ENCODE peak calls at places on chromosomes 5 and 9, in four cellular contexts. J is IMR-90, C is H1, N is mesendoderm. S is an unnamed sample.
A peak's percentile ranks its signal among the peaks of the same experiment; 100 is the strongest.

GRCh38 chr5:169094586-169095409 is 206.1 kb downstream of the SLIT3 start:
- DNase-seq in J (peak; percentile 0), C (no peak), N (no peak), S (no peak)

GRCh38 chr9:112366591-112366990 is 13.3 kb upstream of the HSDL2 start:
- DNase-seq in J (no peak), C (peak; percentile 59), N (peak; percentile 77), S (peak; percentile 67)

GRCh38 chr9:126637002-126637849 is 23.5 kb downstream of the LMX1B start:
- DNase-seq in J (no peak), C (no peak), N (no peak), S (no peak)

GRCh38 chr9:95383198-95383673 is 65.7 kb upstream of the FANCC start:
- DNase-seq in J (peak; percentile 85), C (no peak), N (peak; percentile 94), S (no peak)

GRCh38 chr9:93270976-93271375 is 87.0 kb downstream of the WNK2 start:
- DNase-seq in J (no peak), C (no peak), N (no peak), S (no peak)

GRCh38 chr5:111254613-111255012 is 30.4 kb downstream of the CAMK4 start:
- DNase-seq in J (peak; percentile 40), C (no peak), N (no peak), S (no peak)

GRCh38 chr5:110179291-110179690 is 489.6 kb downstream of the MAN2A1 start:
- DNase-seq in J (no peak), C (no peak), N (peak; percentile 53), S (no peak)

GRCh38 chr9:12773562-12773961 is 1.3 kb upstream of the LURAP1L start:
- DNase-seq in J (peak; percentile 49), C (no peak), N (no peak), S (no peak)

GRCh38 chr5:141825836-141826560 is 52.2 kb downstream of the PCDH1 start:
- DNase-seq in J (no peak), C (no peak), N (no peak), S (peak; percentile 61)

GRCh38 chr5:181114844-181115778 is 15.9 kb downstream of the OR2V1 start:
- DNase-seq in J (peak; percentile 46), C (no peak), N (peak; percentile 45), S (peak; percentile 53)

DNA sequence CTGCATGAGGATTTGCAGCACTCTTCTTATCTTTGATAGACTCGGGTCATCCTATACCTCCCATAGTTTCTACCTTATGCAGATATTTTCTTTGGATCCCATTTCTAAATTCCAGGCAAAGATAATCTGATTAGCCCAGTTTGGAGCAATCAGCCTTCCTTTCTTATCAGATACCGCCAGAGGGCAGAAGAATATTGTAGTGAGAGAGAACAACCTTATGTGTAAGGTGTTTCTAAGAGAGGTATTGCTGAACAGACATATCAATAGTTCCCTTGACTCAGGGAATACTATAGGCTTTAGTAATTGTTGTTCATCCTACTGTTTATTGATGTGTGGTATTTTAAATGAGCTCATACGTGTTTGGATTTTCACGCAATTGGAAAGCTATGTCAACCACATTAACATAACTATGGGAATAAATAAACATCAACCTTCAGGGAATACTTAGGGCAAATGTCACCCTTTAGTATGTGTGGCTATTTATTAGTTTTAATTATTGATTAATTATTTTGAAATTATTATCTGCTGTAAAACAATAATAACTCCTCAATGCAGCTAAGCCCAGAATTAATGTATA is 1435.2 kb upstream of the CDH9 start:
- DNase-seq in J (no peak), C (no peak), N (peak; percentile 74), S (no peak)
- H4K5ac ChIP-seq in J (no peak overlapping the region), C (no peak overlapping the region), N (no peak overlapping the region), S (no peak overlapping the region)

GRCh38 chr5:177988989-177989625 is 6.9 kb downstream of the PROP1 start:
- DNase-seq in J (no peak), C (no peak), N (no peak), S (no peak)

GRCh38 chr5:177994561-177995190 is 1.4 kb downstream of the PROP1 start:
- DNase-seq in J (no peak), C (no peak), N (no peak), S (no peak)

GRCh38 chr5:177995691-177996595 is at the start of gene PROP1:
- DNase-seq in J (no peak), C (no peak), N (no peak), S (no peak)

GRCh38 chr5:177994063-177994462 is 2.0 kb downstream of the PROP1 start:
- DNase-seq in J (no peak), C (no peak), N (no peak), S (no peak)

DNA sequence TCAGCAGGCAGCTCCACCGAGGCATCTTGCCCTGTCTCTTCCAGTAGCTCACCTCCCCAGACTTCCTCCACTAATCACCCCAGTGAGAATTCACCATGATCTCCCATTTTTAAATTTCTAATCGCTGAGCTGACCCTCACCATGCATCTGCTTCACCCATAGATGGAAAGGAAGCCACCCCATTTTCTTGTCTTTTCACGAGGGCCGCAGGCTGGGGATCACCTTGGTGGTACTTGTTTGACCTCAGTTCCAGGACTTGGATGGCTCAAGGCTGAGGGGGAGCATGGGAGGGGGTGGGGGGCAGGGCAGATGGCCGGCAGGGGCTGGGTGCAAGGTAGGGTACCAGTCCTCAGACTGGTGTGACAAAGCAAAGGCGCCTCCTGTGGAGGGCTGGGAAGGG is 3.6 kb downstream of the PROP1 start:
- DNase-seq in J (no peak), C (no peak), N (no peak), S (no peak)
- H4K5ac ChIP-seq in J (no peak overlapping the region), C (no peak overlapping the region), N (no peak overlapping the region), S (no peak overlapping the region)

GRCh38 chr5:73170522-73170921 is 2.5 kb upstream of the TMEM174 start:
- DNase-seq in J (peak; percentile 7), C (peak; percentile 50), N (peak; percentile 84), S (peak; percentile 73)
- H4K5ac ChIP-seq in J (no peak overlapping the region), C (no peak overlapping the region), N (no peak overlapping the region), S (no peak overlapping the region)

DNA sequence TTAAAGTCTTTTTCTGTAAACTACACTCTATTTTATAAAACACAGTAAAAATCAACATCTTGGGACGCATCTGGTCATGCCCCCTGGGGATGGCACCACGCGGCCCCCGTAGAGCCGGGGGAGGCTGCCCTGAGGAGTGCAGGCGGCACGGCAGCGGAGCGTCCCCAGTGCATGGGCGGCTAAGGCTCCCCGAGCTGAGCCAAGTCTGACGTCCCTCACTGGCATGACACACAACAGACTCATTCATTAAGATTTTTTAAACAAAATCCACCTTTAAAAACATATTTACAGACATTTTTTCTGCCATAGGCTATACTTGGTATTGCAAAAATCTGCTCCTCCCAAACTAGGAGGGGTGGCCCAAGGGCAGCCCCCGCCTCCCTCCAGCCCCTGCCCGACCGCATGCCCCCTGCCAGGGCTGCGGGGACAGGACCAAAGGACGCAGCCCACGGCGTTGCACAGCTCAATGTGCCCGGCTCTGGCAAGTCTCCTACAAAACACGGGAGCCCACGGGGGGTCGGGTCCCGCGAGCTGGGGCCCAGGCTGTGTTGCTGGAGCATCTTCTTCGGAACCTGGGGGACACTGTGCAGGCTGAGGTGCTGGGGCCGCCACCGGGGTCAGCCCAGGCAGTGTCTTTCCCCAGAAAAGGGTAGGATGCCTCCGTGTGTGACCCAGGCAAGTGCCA is 11.8 kb upstream of the SEC16A start:
- DNase-seq in J (no peak), C (no peak), N (no peak), S (no peak)
- H4K5ac ChIP-seq in J (no peak overlapping the region), C (no peak overlapping the region), N (no peak overlapping the region), S (no peak overlapping the region)

GRCh38 chr9:24824607-24825006 is 278.9 kb upstream of the IZUMO3 start:
- DNase-seq in J (no peak), C (no peak), N (peak; percentile 43), S (no peak)

GRCh38 chr9:24832307-24832706 is 286.6 kb upstream of the IZUMO3 start:
- DNase-seq in J (no peak), C (no peak), N (peak; percentile 33), S (no peak)

DNA sequence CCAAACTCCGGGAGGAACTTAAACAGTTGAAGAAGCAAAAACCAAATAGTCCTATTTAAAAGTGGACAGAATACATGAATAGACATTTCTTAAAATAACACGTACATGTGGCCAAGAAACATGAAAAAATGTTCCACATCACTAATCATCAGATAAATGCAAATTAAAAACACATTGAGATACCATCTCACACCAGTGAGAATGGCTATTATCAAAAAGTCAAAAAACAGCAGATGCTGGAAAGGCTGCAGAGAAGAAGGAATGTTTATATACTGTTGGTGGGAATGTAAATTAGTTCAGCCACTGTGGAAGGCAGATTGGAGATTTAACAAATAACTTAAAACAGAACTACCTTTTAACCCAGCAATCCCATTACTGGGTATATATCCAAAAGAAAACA is 283.0 kb upstream of the IZUMO3 start:
- DNase-seq in J (no peak), C (no peak), N (no peak), S (no peak)
- H4K5ac ChIP-seq in J (no peak overlapping the region), C (no peak overlapping the region), N (no peak overlapping the region), S (no peak overlapping the region)

S was measured in H9.